ENCODE peak calls at places on chromosomes 11 and 22, in four cellular contexts. E is fibroblast of the aortic adventitia; P is stimulated activated CD4-positive, alpha-beta T cell treated with anti-CD3 and anti-CD28 coated beads, Interleukin-4, amount 100 ng/mL, for 1 hour; R is AG20443. V is an unnamed sample.

GRCh38 chr11:36292311-36292722 is 3.1 kb upstream of the COMMD9 start:
- DNase-seq in E (peak), P (no peak), R (peak), V (peak)

GRCh38 chr11:71135112-71135511 is 117.3 kb downstream of the SHANK2 start:
- DNase-seq in E (no peak), P (no peak), R (no peak), V (no peak)

GRCh38 chr11:38089728-38090127 is 1491.7 kb upstream of the RAG2 start:
- DNase-seq in E (peak), P (no peak), R (no peak), V (no peak)

GRCh38 chr11:126327280-126328000 is 23.6 kb downstream of the DCPS start:
- DNase-seq in E (no peak), P (no peak), R (no peak), V (no peak)

GRCh38 chr11:13333456-13333957 is 55.9 kb downstream of the BMAL1 start:
- DNase-seq in E (no peak), P (no peak), R (no peak), V (no peak)

GRCh38 chr11:121810291-121810690 is 305.7 kb downstream of the BLID start:
- DNase-seq in E (peak), P (no peak), R (peak), V (peak)

GRCh38 chr11:114399490-114399889 is 821 bp downstream of the C11orf71 start:
- DNase-seq in E (no peak), P (no peak), R (no peak), V (no peak)

GRCh38 chr22:17884951-17885350 is 110.7 kb upstream of the BID start:
- DNase-seq in E (no peak), P (no peak), R (no peak), V (no peak)

GRCh38 chr22:27480487-27480886 is 321.1 kb downstream of the MN1 start:
- DNase-seq in E (no peak), P (no peak), R (no peak), V (no peak)

GRCh38 chr22:17847360-17848078 is 73.2 kb upstream of the BID start:
- DNase-seq in E (no peak), P (no peak), R (no peak), V (no peak)

GRCh38 chr11:68923614-68924013 is 19.9 kb downstream of the IGHMBP2 start:
- DNase-seq in E (no peak), P (no peak), R (no peak), V (no peak)

GRCh38 chr11:73810637-73811036 is 23.0 kb downstream of the MRPL48 start:
- DNase-seq in E (no peak), P (no peak), R (no peak), V (no peak)

GRCh38 chr22:29146771-29147170 is 58.9 kb upstream of the EMID1 start:
- DNase-seq in E (no peak), P (no peak), R (no peak), V (no peak)

GRCh38 chr11:111561801-111562325 is 21.3 kb downstream of the LAYN start:
- DNase-seq in E (peak), P (no peak), R (peak), V (peak)

GRCh38 chr11:87284306-87284705 is 246.6 kb downstream of the TMEM135 start:
- DNase-seq in E (no peak), P (no peak), R (no peak), V (no peak)

GRCh38 chr11:9714540-9714939 is 50.7 kb downstream of the SWAP70 start:
- DNase-seq in E (peak), P (no peak), R (no peak), V (no peak)

GRCh38 chr22:30790366-30790765 is 95.7 kb downstream of the OSBP2 start:
- DNase-seq in E (no peak), P (no peak), R (no peak), V (no peak)

GRCh38 chr11:107508201-107508857 is 50.7 kb upstream of the CWF19L2 start:
- DNase-seq in E (no peak), P (no peak), R (no peak), V (no peak)

GRCh38 chr11:128714881-128715280 is 21.0 kb downstream of the FLI1 start:
- DNase-seq in E (peak), P (no peak), R (peak), V (peak)

GRCh38 chr11:73201249-73201648 is 16.8 kb upstream of the P2RY2 start:
- DNase-seq in E (peak), P (no peak), R (no peak), V (no peak)

GRCh38 chr22:19287076-19287724 is 4.3 kb downstream of the CLTCL1 start:
- DNase-seq in E (peak), P (no peak), R (no peak), V (no peak)

GRCh38 chr11:46512261-46512881 is 81.5 kb downstream of the AMBRA1 start:
- DNase-seq in E (no peak), P (no peak), R (no peak), V (no peak)

GRCh38 chr22:35072939-35073338 is 7.0 kb downstream of the ISX start:
- DNase-seq in E (no peak), P (no peak), R (peak), V (no peak)

GRCh38 chr11:107619926-107620325 is 29.0 kb downstream of the ELMOD1 start:
- DNase-seq in E (peak), P (no peak), R (no peak), V (no peak)

GRCh38 chr11:133776671-133777070 is 68.6 kb downstream of the SPATA19 start:
- DNase-seq in E (no peak), P (no peak), R (no peak), V (no peak)

GRCh38 chr11:125141686-125142535 is 22.6 kb upstream of the PKNOX2 start:
- DNase-seq in E (peak), P (peak), R (peak), V (peak)

GRCh38 chr11:16511109-16511806 is 154.9 kb upstream of the SOX6 start:
- DNase-seq in E (no peak), P (no peak), R (no peak), V (peak)